ENCODE peak calls at places on chromosomes 13 and 19, in four cellular contexts. L is K562, W is SK-N-SH, Q is HepG2. H is an unnamed sample.

GRCh38 chr19:6639439-6639838 is 30.5 kb downstream of the TNFSF14 start:
- DNase-seq in L (peak; percentile 38), W (no peak), Q (no peak), H (no peak)

GRCh38 chr13:22061806-22062391 is 391.0 kb downstream of the FGF9 start:
- DNase-seq in L (no peak), W (no peak), Q (no peak), H (peak; percentile 80)

GRCh38 chr19:37635076-37636056 is 19.9 kb downstream of the ZFP30 start:
- DNase-seq in L (no peak), W (no peak), Q (no peak), H (no peak)

GRCh38 chr19:5452594-5453565 is 2.3 kb upstream of the ZNRF4 start:
- DNase-seq in L (peak; percentile 64), W (peak; percentile 61), Q (peak; percentile 44), H (no peak)

GRCh38 chr19:47660435-47660832 is 51.5 kb downstream of the BICRA start:
- DNase-seq in L (no peak), W (no peak), Q (peak; percentile 87), H (no peak)

GRCh38 chr19:19602713-19603320 is 15.7 kb downstream of the PBX4 start:
- DNase-seq in L (no peak), W (no peak), Q (no peak), H (no peak)

GRCh38 chr19:2663920-2664571 is 38.4 kb downstream of the GNG7 start:
- DNase-seq in L (peak; percentile 24), W (peak; percentile 17), Q (no peak), H (no peak)

GRCh38 chr13:44576396-44577235 is 486 bp upstream of the TSC22D1 start:
- DNase-seq in L (peak; percentile 17), W (peak; percentile 68), Q (no peak), H (no peak)

GRCh38 chr19:17565611-17566010 is 10.2 kb downstream of the COLGALT1 start:
- DNase-seq in L (no peak), W (no peak), Q (no peak), H (no peak)

GRCh38 chr19:29576761-29577661 is 29.1 kb upstream of the POP4 start:
- DNase-seq in L (no peak), W (no peak), Q (no peak), H (peak; percentile 34)

GRCh38 chr13:27853345-27853744 is 61.1 kb downstream of the GSX1 start:
- DNase-seq in L (no peak), W (no peak), Q (no peak), H (no peak)

GRCh38 chr19:2578391-2578826 is 102.5 kb downstream of the GADD45B start:
- DNase-seq in L (no peak), W (no peak), Q (no peak), H (no peak)

DNA sequence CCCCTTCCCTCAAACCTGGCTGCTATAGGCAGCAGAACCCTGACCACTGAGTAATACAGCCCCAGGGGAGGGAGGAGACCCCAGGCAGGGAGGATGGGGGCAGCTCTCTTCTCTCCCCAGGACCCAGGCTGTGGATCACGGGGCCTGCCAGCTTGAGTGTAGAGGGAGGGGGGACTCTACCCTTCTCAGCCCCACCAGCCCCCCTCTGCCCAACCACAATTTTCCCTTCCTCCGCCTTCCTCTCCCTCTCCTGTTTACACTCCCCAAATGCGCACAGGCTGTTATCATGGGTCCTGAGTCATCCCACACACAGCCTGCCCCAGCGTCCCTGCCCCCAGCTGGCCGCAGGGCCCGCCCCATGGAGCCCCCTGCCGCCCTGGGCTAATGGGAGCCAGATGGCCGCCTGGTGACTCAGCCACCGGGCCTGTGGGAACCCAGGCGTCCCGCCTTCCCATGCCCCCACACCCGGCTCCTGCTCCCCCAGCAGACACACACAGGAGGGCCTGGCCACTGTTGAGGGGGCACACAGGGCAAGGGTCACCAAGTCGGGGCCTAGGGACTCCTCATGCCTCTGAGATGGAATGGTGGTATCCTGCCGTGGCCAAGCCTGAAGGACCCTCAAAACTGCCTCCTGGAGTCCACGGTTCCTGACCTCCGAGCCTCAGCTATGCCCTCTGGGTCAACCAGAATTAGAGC is 13.6 kb downstream of the CCDC97 start:
- DNase-seq in L (peak; percentile 92), W (peak; percentile 84), Q (peak; percentile 87), H (no peak)
- TF ChIP-seq POLR2AphosphoS5 in L (peak; percentile 55), W (no peak), Q (no peak), H (no peak)

DNA sequence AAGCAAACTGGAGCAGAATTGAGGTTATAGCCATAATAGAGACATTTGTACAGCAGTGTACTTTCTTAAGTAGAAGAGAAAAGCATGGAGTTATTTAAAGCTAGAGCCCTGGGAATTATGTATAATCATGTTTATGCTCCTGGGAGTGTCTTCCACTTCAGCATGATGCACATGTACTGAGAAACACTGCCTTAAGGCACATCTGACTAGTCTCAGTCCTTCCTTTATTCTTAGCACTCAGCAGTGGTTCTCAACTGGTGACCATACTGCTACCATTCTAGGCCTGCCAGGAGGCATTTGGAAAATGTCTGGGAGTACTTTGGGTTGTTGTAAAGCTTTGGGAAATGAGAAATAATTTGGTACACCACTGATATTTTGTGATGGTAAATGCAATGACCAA is 45.8 kb downstream of the VWA8 start:
- DNase-seq in L (no peak), W (no peak), Q (no peak), H (no peak)
- TF ChIP-seq MXI1 in L (no peak), W (no peak), Q (no peak), H (no peak)

GRCh38 chr19:41811036-41811435 is 14.6 kb downstream of the CEACAM3 start:
- DNase-seq in L (no peak), W (no peak), Q (no peak), H (no peak)

GRCh38 chr19:41815301-41815700 is 18.9 kb downstream of the CEACAM3 start:
- DNase-seq in L (no peak), W (no peak), Q (no peak), H (no peak)

GRCh38 chr19:41816761-41817160 is 20.4 kb downstream of the CEACAM3 start:
- DNase-seq in L (no peak), W (no peak), Q (no peak), H (no peak)

GRCh38 chr19:41811981-41812380 is 15.6 kb downstream of the CEACAM3 start:
- DNase-seq in L (no peak), W (no peak), Q (no peak), H (no peak)

DNA sequence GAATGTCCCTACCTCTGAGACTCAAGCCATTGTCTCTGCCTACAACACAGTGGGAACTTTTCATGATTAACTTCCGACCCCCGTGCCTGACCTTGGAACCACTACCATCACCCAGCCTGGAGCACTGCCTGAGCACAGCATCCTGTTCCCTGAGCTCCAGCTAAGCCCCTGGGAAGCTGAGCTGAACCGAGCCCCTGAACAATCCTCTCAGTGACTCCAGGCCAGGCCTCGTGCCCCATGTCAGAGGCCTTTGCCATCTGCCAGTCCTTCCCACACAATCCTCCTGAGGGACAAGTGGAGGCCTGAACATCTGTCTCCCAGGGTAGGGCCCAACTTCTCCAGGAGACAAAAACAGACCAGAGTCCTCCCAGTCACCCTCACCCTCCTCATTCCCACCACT is 17.5 kb downstream of the CEACAM3 start:
- DNase-seq in L (no peak), W (no peak), Q (no peak), H (no peak)
- TF ChIP-seq POLR2AphosphoS5 in L (no peak), W (no peak), Q (no peak), H (no peak)

GRCh38 chr13:89468081-89468480 is 1796.9 kb downstream of the SLITRK5 start:
- DNase-seq in L (no peak), W (no peak), Q (no peak), H (no peak)
- TF ChIP-seq MXI1 in L (no peak), W (no peak), Q (no peak), H (no peak)

GRCh38 chr13:39273953-39274352 is 235.7 kb downstream of the NHLRC3 start:
- DNase-seq in L (peak; percentile 6), W (no peak), Q (no peak), H (no peak)
- TF ChIP-seq POLR2AphosphoS5 in L (no peak), W (no peak), Q (no peak), H (no peak)

GRCh38 chr19:41397086-41398041 is at the start of the genes BCKDHA and EXOSC5:
- DNase-seq in L (peak; percentile 100), W (peak; percentile 97), Q (peak; percentile 99), H (peak; percentile 99)
- TF ChIP-seq MXI1 in L (peak; percentile 99), W (peak; percentile 100), Q (peak; percentile 100), H (peak; percentile 100)

GRCh38 chr13:51717786-51718398 is 86.1 kb downstream of the DHRS12 start:
- DNase-seq in L (no peak), W (no peak), Q (no peak), H (no peak)
- TF ChIP-seq POLR2AphosphoS5 in L (no peak), W (no peak), Q (no peak), H (no peak)

GRCh38 chr13:25335856-25336255 is 34.4 kb downstream of the NUP58 start:
- DNase-seq in L (no peak), W (no peak), Q (no peak), H (no peak)
- TF ChIP-seq MXI1 in L (no peak), W (no peak), Q (no peak), H (no peak)

GRCh38 chr19:55638864-55639359 is 1.9 kb upstream of the ZNF580 start:
- DNase-seq in L (peak; percentile 78), W (peak; percentile 52), Q (peak; percentile 66), H (no peak)
- TF ChIP-seq POLR2AphosphoS5 in L (no peak), W (no peak), Q (peak; percentile 21), H (peak; percentile 49)

H was measured in GM12878.